ENCODE peak calls at places on chromosomes 12 and 14, in ten cellular contexts. U, G, A, W, Z, V, L, O, Q and M are unnamed samples.
A peak's percentile ranks its signal among the peaks of the same experiment; 100 is the strongest.

GRCh38 chr12:110537605-110538409 is 35.7 kb downstream of the RAD9B start:
- DNase-seq in U (no peak), G (peak; percentile 82), A (no peak), W (no peak), Z (peak; percentile 60), V (no peak), L (no peak), O (no peak), Q (no peak), M (no peak)

GRCh38 chr12:59972941-59973340 is 377.1 kb downstream of the SLC16A7 start:
- DNase-seq in U (peak; percentile 94), G (no peak), A (no peak), W (no peak), Z (peak; percentile 42), V (no peak), L (no peak), O (no peak), Q (no peak), M (no peak)

GRCh38 chr12:12723681-12724420 is 6.7 kb downstream of the CDKN1B start:
- DNase-seq in U (peak; percentile 51), G (no peak), A (no peak), W (peak; percentile 54), Z (no peak), V (no peak), L (no peak), O (peak; percentile 58), Q (peak; percentile 36), M (no peak)

GRCh38 chr12:105957058-105957457 is 181.7 kb downstream of the NUAK1 start:
- DNase-seq in U (no peak), G (no peak), A (no peak), W (no peak), Z (no peak), V (no peak), L (no peak), O (no peak), Q (no peak), M (no peak)

GRCh38 chr14:100706860-100707259 is 19.8 kb upstream of the DLK1 start:
- DNase-seq in U (no peak), G (no peak), A (no peak), W (no peak), Z (no peak), V (no peak), L (no peak), O (no peak), Q (no peak), M (no peak)

GRCh38 chr12:115871714-115872113 is 405.8 kb downstream of the MED13L start:
- DNase-seq in U (peak; percentile 43), G (no peak), A (no peak), W (no peak), Z (peak; percentile 33), V (no peak), L (no peak), O (peak; percentile 47), Q (peak; percentile 26), M (no peak)

GRCh38 chr14:74275265-74275841 is 27.4 kb downstream of the ABCD4 start:
- DNase-seq in U (peak; percentile 70), G (no peak), A (no peak), W (no peak), Z (peak; percentile 57), V (no peak), L (no peak), O (peak; percentile 88), Q (no peak), M (no peak)

GRCh38 chr12:124636138-124636968 is 68.9 kb upstream of the NCOR2 start:
- DNase-seq in U (peak; percentile 86), G (no peak), A (no peak), W (peak; percentile 83), Z (peak; percentile 47), V (no peak), L (no peak), O (peak; percentile 54), Q (no peak), M (peak; percentile 27)

GRCh38 chr14:100295376-100296105 is 10.7 kb downstream of the SLC25A29 start:
- DNase-seq in U (no peak), G (no peak), A (no peak), W (no peak), Z (no peak), V (no peak), L (no peak), O (no peak), Q (no peak), M (no peak)

GRCh38 chr14:104048758-104049496 is 36.6 kb upstream of the ASPG start:
- DNase-seq in U (no peak), G (no peak), A (no peak), W (no peak), Z (peak; percentile 27), V (no peak), L (no peak), O (no peak), Q (no peak), M (no peak)

GRCh38 chr12:24839268-24839791 is 109.6 kb downstream of the BCAT1 start:
- DNase-seq in U (peak; percentile 33), G (no peak), A (no peak), W (no peak), Z (no peak), V (no peak), L (no peak), O (no peak), Q (no peak), M (no peak)

GRCh38 chr12:108401964-108402363 is 62.9 kb upstream of the CMKLR1 start:
- DNase-seq in U (no peak), G (no peak), A (no peak), W (no peak), Z (no peak), V (no peak), L (no peak), O (no peak), Q (no peak), M (no peak)

GRCh38 chr14:102668291-102668873 is 75.9 kb downstream of the RCOR1 start:
- DNase-seq in U (no peak), G (no peak), A (no peak), W (no peak), Z (no peak), V (no peak), L (no peak), O (peak; percentile 72), Q (no peak), M (no peak)

GRCh38 chr12:49188205-49188915 is 520 bp downstream of the TUBA1A start:
- DNase-seq in U (peak; percentile 77), G (peak; percentile 84), A (peak; percentile 39), W (peak; percentile 85), Z (peak; percentile 65), V (peak; percentile 25), L (peak; percentile 80), O (peak; percentile 81), Q (peak; percentile 55), M (peak; percentile 52)

GRCh38 chr12:57764662-57765002 is 2.2 kb downstream of the CYP27B1 start:
- DNase-seq in U (no peak), G (no peak), A (no peak), W (no peak), Z (no peak), V (no peak), L (no peak), O (peak; percentile 61), Q (no peak), M (no peak)

GRCh38 chr14:99272669-99273024 is 650 bp upstream of the BCL11B start:
- DNase-seq in U (no peak), G (no peak), A (no peak), W (no peak), Z (peak; percentile 29), V (no peak), L (no peak), O (no peak), Q (no peak), M (no peak)

GRCh38 chr12:62814243-62814642 is 120.7 kb downstream of the PPM1H start:
- DNase-seq in U (no peak), G (no peak), A (no peak), W (no peak), Z (no peak), V (no peak), L (no peak), O (no peak), Q (no peak), M (no peak)

GRCh38 chr12:102735104-102735503 is 181.9 kb downstream of the PAH start:
- DNase-seq in U (no peak), G (no peak), A (no peak), W (no peak), Z (no peak), V (no peak), L (peak; percentile 11), O (no peak), Q (no peak), M (no peak)

GRCh38 chr14:69046468-69046867 is 67.4 kb upstream of the ACTN1 start:
- DNase-seq in U (peak; percentile 58), G (peak; percentile 44), A (no peak), W (peak; percentile 79), Z (no peak), V (no peak), L (no peak), O (no peak), Q (no peak), M (no peak)

GRCh38 chr12:18634382-18634781 is 103.4 kb downstream of the PLCZ1 start:
- DNase-seq in U (no peak), G (no peak), A (no peak), W (no peak), Z (no peak), V (no peak), L (no peak), O (no peak), Q (no peak), M (no peak)

GRCh38 chr12:34352098-34352497 is 329.8 kb downstream of the ALG10 start:
- DNase-seq in U (no peak), G (no peak), A (no peak), W (no peak), Z (no peak), V (no peak), L (no peak), O (no peak), Q (no peak), M (no peak)

GRCh38 chr14:90693413-90693812 is 122.8 kb downstream of the TTC7B start:
- DNase-seq in U (no peak), G (no peak), A (no peak), W (no peak), Z (no peak), V (no peak), L (no peak), O (peak; percentile 80), Q (no peak), M (no peak)

GRCh38 chr12:108495823-108496579 is 19.1 kb upstream of the FICD start:
- DNase-seq in U (no peak), G (no peak), A (no peak), W (no peak), Z (no peak), V (no peak), L (no peak), O (peak; percentile 52), Q (no peak), M (no peak)

GRCh38 chr12:119229837-119230236 is 51.1 kb downstream of the HSPB8 start:
- DNase-seq in U (peak; percentile 35), G (peak; percentile 48), A (no peak), W (no peak), Z (peak; percentile 68), V (no peak), L (no peak), O (peak; percentile 78), Q (peak; percentile 61), M (no peak)

GRCh38 chr14:51398898-51399297 is 158.9 kb downstream of the TMX1 start:
- DNase-seq in U (peak; percentile 83), G (no peak), A (no peak), W (no peak), Z (peak; percentile 66), V (no peak), L (no peak), O (peak; percentile 27), Q (no peak), M (peak; percentile 88)

GRCh38 chr12:76878045-76878898 is 547 bp downstream of the CSRP2 start:
- DNase-seq in U (peak; percentile 41), G (no peak), A (no peak), W (peak; percentile 27), Z (peak; percentile 54), V (no peak), L (peak; percentile 5), O (peak; percentile 49), Q (peak; percentile 34), M (no peak)

GRCh38 chr14:39467889-39468524 is 35.8 kb upstream of the FBXO33 start:
- DNase-seq in U (peak; percentile 34), G (no peak), A (no peak), W (no peak), Z (no peak), V (no peak), L (no peak), O (peak; percentile 62), Q (no peak), M (no peak)

GRCh38 chr14:36317650-36318049 is 2.8 kb downstream of the MBIP start:
- DNase-seq in U (peak; percentile 3), G (no peak), A (no peak), W (no peak), Z (peak; percentile 49), V (no peak), L (no peak), O (peak; percentile 38), Q (no peak), M (no peak)